ENCODE peak calls at places on chromosomes 13 and 19, in eight cellular contexts. H is mesothelial cell of epicardium; M is NCI-H1436; A is upper lobe of left lung; T is GM13976; F is activated T-cell treated with anti-CD3 and anti-CD28 coated beads, Interleukin-2, amount 50 U/mL, for 72 hours; J is HCT116; K is C1 segment of cervical spinal cord. Z is an unnamed sample.

GRCh38 chr13:113058988-113059850 is 46.4 kb upstream of the F7 start:
- DNase-seq in J (no peak), K (no peak), H (no peak), T (no peak), M (no peak), A (peak; percentile 37), F (no peak), Z (no peak)

GRCh38 chr13:113001251-113002140 is 32.5 kb downstream of the MCF2L start:
- DNase-seq in H (peak; percentile 70), J (no peak), M (peak; percentile 84), K (peak; percentile 55), F (no peak), T (no peak), A (peak; percentile 84), Z (no peak)

GRCh38 chr13:64551755-64552154 is 2678.4 kb downstream of the PCDH9 start:
- DNase-seq in J (no peak), F (no peak), A (no peak), H (no peak), T (no peak), M (no peak), K (no peak), Z (no peak)

GRCh38 chr19:13430790-13431582 is 75.3 kb downstream of the CACNA1A start:
- DNase-seq in F (peak; percentile 59), H (peak; percentile 42), J (peak; percentile 51), K (no peak), T (peak; percentile 57), A (no peak), M (peak; percentile 14), Z (no peak)

GRCh38 chr13:85655040-85655439 is 144.2 kb downstream of the SLITRK6 start:
- DNase-seq in J (no peak), A (no peak), T (no peak), M (no peak), F (no peak), H (no peak), K (no peak), Z (no peak)

GRCh38 chr13:106373989-106374572 is 161.4 kb downstream of the EFNB2 start:
- DNase-seq in J (no peak), H (no peak), T (peak; percentile 43), A (no peak), K (no peak), F (peak; percentile 29), M (no peak), Z (no peak)

GRCh38 chr13:103218253-103218652 is 152.0 kb upstream of the SLC10A2 start:
- DNase-seq in M (no peak), K (no peak), F (no peak), A (no peak), T (no peak), H (no peak), J (no peak), Z (no peak)

GRCh38 chr19:36488118-36488815 is 1.1 kb downstream of the ZNF566 start:
- DNase-seq in K (no peak), H (no peak), A (no peak), J (no peak), F (no peak), M (no peak), T (no peak), Z (no peak)

GRCh38 chr19:4930664-4931063 is 21.4 kb downstream of the UHRF1 start:
- DNase-seq in T (no peak), H (no peak), A (no peak), M (no peak), F (no peak), J (no peak), K (no peak), Z (no peak)

GRCh38 chr19:887072-887471 is 5.9 kb downstream of the MED16 start:
- DNase-seq in T (no peak), K (no peak), A (no peak), J (no peak), M (no peak), H (no peak), F (no peak), Z (no peak)

GRCh38 chr19:46607441-46607841 is 6.3 kb downstream of the CALM3 start:
- DNase-seq in A (no peak), T (no peak), H (peak; percentile 16), M (no peak), J (no peak), F (no peak), K (no peak), Z (no peak)

GRCh38 chr19:48635966-48636858 is 967 bp downstream of the DBP start:
- DNase-seq in K (no peak), F (no peak), M (peak; percentile 63), H (no peak), T (no peak), J (no peak), A (peak; percentile 77), Z (no peak)

GRCh38 chr13:51501592-51502205 is 48.9 kb upstream of the INTS6 start:
- DNase-seq in J (no peak), M (no peak), H (no peak), A (no peak), T (peak; percentile 14), F (no peak), K (no peak), Z (no peak)

GRCh38 chr13:50400035-50400726 is 384.9 kb downstream of the KCNRG start:
- DNase-seq in K (peak; percentile 57), T (no peak), J (no peak), M (no peak), H (no peak), F (no peak), A (no peak), Z (no peak)

GRCh38 chr19:5313307-5313706 is 27.3 kb downstream of the PTPRS start:
- DNase-seq in K (no peak), M (peak; percentile 64), F (peak; percentile 19), A (no peak), T (no peak), H (peak; percentile 46), J (no peak), Z (no peak)

GRCh38 chr19:49380391-49380790 is 7.7 kb upstream of the KASH5 start:
- DNase-seq in F (no peak), M (no peak), H (no peak), J (no peak), K (no peak), A (no peak), T (no peak), Z (no peak)

GRCh38 chr13:30907167-30907761 is 1.2 kb downstream of the MEDAG start:
- DNase-seq in J (no peak), A (no peak), F (no peak), K (no peak), M (no peak), T (no peak), H (no peak), Z (peak; percentile 9)

GRCh38 chr19:47719047-47719885 is 6.0 kb downstream of the EHD2 start:
- DNase-seq in T (no peak), M (no peak), A (peak; percentile 87), H (peak; percentile 77), K (peak; percentile 45), J (no peak), F (no peak), Z (peak; percentile 68)

GRCh38 chr13:39895254-39895653 is 239.8 kb downstream of the COG6 start:
- DNase-seq in A (no peak), F (no peak), M (no peak), K (no peak), T (no peak), H (no peak), J (no peak), Z (no peak)

GRCh38 chr13:87827479-87827878 is 156.3 kb downstream of the SLITRK5 start:
- DNase-seq in F (no peak), T (no peak), A (no peak), M (no peak), J (no peak), K (no peak), H (no peak), Z (no peak)

GRCh38 chr13:29515372-29515771 is 80.1 kb downstream of the SLC7A1 start:
- DNase-seq in J (no peak), H (no peak), A (no peak), T (no peak), F (no peak), K (no peak), M (no peak), Z (no peak)

GRCh38 chr19:5057860-5058259 is 88.9 kb downstream of the KDM4B start:
- DNase-seq in A (no peak), H (no peak), T (no peak), K (no peak), J (no peak), M (no peak), F (no peak), Z (no peak)

GRCh38 chr13:99658266-99658991 is 157.2 kb downstream of the TM9SF2 start:
- DNase-seq in J (no peak), A (peak; percentile 86), F (peak; percentile 56), M (peak; percentile 7), T (peak; percentile 48), K (peak; percentile 62), H (peak; percentile 66), Z (peak; percentile 11)

GRCh38 chr19:38055655-38056521 is 148.9 kb downstream of the SIPA1L3 start:
- DNase-seq in T (no peak), K (no peak), M (no peak), J (no peak), F (no peak), A (peak; percentile 60), H (peak; percentile 51), Z (no peak)

GRCh38 chr13:41978007-41978406 is 17.1 kb upstream of the VWA8 start:
- DNase-seq in F (no peak), T (peak; percentile 22), K (no peak), H (no peak), M (no peak), J (no peak), A (no peak), Z (no peak)

GRCh38 chr19:42601811-42602443 is 7.2 kb upstream of the CEACAM8 start:
- DNase-seq in J (no peak), T (peak; percentile 49), K (no peak), M (no peak), H (no peak), F (no peak), A (no peak), Z (no peak)

GRCh38 chr19:18231775-18232174 is 5.5 kb upstream of the PDE4C start:
- DNase-seq in T (no peak), M (peak; percentile 85), H (no peak), A (no peak), K (no peak), F (no peak), J (no peak), Z (no peak)

GRCh38 chr13:94712287-94712811 is at the start of gene SOX21:
- DNase-seq in T (peak; percentile 34), M (no peak), K (peak; percentile 43), F (no peak), J (no peak), H (peak; percentile 41), A (no peak), Z (no peak)

GRCh38 chr13:36872621-36873020 is 47.4 kb downstream of the SMAD9 start:
- DNase-seq in T (no peak), F (no peak), K (peak; percentile 3), J (no peak), M (peak; percentile 20), A (peak; percentile 43), H (no peak), Z (no peak)

GRCh38 chr13:105213512-105213911 is 1322.0 kb downstream of the EFNB2 start:
- DNase-seq in F (no peak), A (no peak), T (no peak), M (no peak), H (no peak), K (no peak), J (no peak), Z (no peak)

GRCh38 chr13:113432509-113433270 is 20.6 kb downstream of the ADPRHL1 start:
- DNase-seq in T (no peak), H (no peak), F (no peak), J (no peak), K (no peak), A (peak; percentile 54), M (no peak), Z (no peak)

GRCh38 chr13:23349127-23349897 is 84.2 kb downstream of the SACS start:
- DNase-seq in M (no peak), J (no peak), A (no peak), K (no peak), T (no peak), F (no peak), H (no peak), Z (no peak)

GRCh38 chr13:50128406-50129048 is 113.3 kb downstream of the KCNRG start:
- DNase-seq in K (no peak), F (no peak), J (no peak), M (no peak), T (peak; percentile 47), A (no peak), H (peak; percentile 38), Z (no peak)

GRCh38 chr13:27659466-27659865 is 37.8 kb downstream of the POLR1D start:
- DNase-seq in J (no peak), A (no peak), M (no peak), H (no peak), T (no peak), K (no peak), F (no peak), Z (no peak)

Z was measured in GOT3.